ENCODE peak calls at places on chromosomes 16 and 17, in four cellular contexts. B, V, R and A are unnamed samples.

GRCh38 chr17:31494259-31495048 is 103.0 kb downstream of the RAB11FIP4 start:
- DNase-seq in B (no peak), R (no peak), V (peak), A (no peak)

GRCh38 chr16:66189951-66190350 is 176.5 kb upstream of the CDH5 start:
- DNase-seq in B (no peak), V (no peak), R (no peak), A (no peak)

GRCh38 chr17:75288784-75289121 is 480 bp downstream of the SLC25A19 start:
- DNase-seq in V (peak), R (no peak), B (no peak), A (peak)

GRCh38 chr16:56332464-56333079 is 92.8 kb downstream of the AMFR start:
- DNase-seq in B (peak), R (no peak), V (peak), A (no peak)

GRCh38 chr17:34254146-34254545 is 939 bp upstream of the CCL2 start:
- DNase-seq in R (no peak), V (no peak), B (no peak), A (no peak)

GRCh38 chr16:1612320-1613111 is at the start of gene CRAMP1:
- DNase-seq in V (no peak), R (peak), B (no peak), A (no peak)

GRCh38 chr17:17420035-17420434 is 56.8 kb upstream of the MED9 start:
- DNase-seq in B (no peak), V (no peak), R (peak), A (no peak)

GRCh38 chr16:52709286-52709685 is 162.3 kb upstream of the TOX3 start:
- DNase-seq in R (no peak), B (no peak), V (no peak), A (no peak)

GRCh38 chr17:71986886-71987285 is 133.9 kb upstream of the SOX9 start:
- DNase-seq in R (no peak), B (no peak), V (no peak), A (no peak)

GRCh38 chr17:82787081-82787848 is 35.4 kb downstream of the TBCD start:
- DNase-seq in V (no peak), B (no peak), R (peak), A (peak)

GRCh38 chr16:50072730-50073129 is 7.0 kb downstream of the HEATR3 start:
- DNase-seq in R (no peak), B (no peak), V (no peak), A (no peak)

GRCh38 chr17:76094046-76094445 is 9.5 kb downstream of the EXOC7 start:
- DNase-seq in B (no peak), V (no peak), R (peak), A (no peak)

GRCh38 chr16:79380990-79381389 is 219.5 kb downstream of the MAF start:
- DNase-seq in B (no peak), V (no peak), R (no peak), A (no peak)
- H3K4me3 ChIP-seq in B (no peak), V (peak), R (no peak), A (no peak)

DNA sequence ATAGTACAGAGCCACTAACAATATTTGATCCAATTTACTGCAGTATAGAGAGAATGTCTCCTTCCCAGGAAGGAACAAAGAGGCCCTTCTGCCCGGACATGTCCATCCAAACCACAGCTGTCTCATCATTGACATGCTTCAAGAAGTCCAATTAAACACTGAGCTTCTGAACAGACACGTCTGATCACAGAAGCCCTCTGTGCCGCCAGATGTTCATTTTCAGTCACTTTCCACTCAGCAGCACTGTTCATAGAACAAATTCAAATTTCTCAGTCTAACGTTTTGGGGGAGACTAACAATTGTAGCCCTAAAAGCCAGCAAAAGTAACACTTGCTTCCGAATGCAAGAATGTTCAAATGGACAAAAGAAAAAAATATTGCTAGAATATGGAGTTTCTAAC is 15.3 kb downstream of the ZC3H7A start:
- DNase-seq in B (no peak), R (no peak), V (no peak), A (no peak)
- TF ChIP-seq POLR2AphosphoS5 in B (no peak), R (no peak), V (no peak), A (no peak)

DNA sequence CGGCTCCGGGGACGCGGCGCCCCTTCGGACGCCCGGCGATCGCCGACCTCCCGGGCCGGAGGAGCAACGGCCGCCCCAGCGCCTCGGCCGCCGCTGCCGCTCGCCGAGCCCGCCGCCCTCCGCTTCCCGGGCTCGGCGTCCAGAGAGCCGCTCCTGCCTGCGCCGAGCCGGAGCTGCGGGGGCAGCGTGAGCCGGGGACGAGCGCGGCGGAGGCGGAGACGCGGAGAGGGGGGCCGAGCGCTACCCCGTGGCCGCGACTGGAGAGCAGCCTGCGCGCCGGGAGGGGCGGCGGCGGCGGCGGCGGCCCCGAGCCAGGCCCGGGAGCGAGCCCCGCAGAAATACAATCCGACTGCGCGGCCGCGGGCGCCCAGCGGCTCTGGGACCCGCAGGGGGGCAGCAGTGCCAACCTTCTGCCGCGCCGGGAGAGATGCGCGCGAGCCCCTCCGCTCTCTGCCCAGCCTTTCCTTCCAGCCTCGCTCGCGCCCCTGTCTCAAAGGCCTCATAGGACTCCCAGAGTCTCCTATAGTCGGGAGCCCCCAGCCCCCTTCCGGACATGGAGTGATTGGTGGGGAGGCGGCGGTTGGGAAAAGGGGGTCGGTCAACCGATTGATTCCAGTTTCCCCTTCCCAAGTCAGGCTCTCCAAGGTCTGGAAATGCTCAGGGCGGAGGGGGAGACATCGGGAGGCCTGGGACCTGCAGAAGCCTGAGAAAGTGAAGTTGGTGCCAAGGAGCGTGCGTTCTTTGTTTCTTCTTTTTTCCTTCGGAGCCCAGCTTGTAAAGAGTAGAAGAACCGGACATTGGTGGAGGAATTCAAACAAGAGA is 1.0 kb upstream of the SDK2 start:
- DNase-seq in B (no peak), V (peak), R (no peak), A (no peak)
- H3K4me3 ChIP-seq in B (no peak), V (peak), R (no peak), A (peak)

DNA sequence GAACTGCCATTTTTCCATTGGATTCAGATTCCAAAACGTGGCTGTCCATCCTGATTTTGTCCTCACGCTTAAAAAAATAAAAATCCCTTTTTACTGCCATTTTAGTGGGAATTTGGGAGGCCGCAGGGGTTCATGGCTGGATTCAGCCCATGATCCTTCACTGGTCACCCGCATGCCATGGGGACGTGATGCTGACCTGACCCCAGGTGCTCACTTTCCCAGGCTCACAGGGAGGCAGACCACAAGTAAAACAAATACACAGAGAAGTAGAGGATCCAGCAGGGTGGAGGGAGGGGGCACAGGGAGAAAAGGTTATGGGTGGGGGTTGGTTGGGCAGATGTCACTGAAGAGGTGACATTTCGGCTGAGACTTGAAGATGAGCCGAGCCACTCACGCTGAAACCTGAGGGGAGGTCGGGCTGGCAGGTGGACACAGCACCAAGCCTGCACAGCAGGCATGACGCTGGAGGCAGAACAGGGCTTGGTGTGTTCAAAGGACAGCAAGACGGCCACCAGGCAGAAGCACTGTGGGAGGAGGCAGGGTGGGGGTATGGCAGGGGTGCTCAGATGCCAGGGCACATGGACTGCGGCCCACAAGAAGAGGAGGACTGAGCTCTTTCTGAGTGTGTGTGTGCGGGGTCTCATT is 10.7 kb downstream of the COX4I1 start:
- DNase-seq in R (no peak), B (no peak), V (no peak), A (peak)
- TF ChIP-seq POLR2AphosphoS5 in R (no peak), B (no peak), V (no peak), A (no peak)

DNA sequence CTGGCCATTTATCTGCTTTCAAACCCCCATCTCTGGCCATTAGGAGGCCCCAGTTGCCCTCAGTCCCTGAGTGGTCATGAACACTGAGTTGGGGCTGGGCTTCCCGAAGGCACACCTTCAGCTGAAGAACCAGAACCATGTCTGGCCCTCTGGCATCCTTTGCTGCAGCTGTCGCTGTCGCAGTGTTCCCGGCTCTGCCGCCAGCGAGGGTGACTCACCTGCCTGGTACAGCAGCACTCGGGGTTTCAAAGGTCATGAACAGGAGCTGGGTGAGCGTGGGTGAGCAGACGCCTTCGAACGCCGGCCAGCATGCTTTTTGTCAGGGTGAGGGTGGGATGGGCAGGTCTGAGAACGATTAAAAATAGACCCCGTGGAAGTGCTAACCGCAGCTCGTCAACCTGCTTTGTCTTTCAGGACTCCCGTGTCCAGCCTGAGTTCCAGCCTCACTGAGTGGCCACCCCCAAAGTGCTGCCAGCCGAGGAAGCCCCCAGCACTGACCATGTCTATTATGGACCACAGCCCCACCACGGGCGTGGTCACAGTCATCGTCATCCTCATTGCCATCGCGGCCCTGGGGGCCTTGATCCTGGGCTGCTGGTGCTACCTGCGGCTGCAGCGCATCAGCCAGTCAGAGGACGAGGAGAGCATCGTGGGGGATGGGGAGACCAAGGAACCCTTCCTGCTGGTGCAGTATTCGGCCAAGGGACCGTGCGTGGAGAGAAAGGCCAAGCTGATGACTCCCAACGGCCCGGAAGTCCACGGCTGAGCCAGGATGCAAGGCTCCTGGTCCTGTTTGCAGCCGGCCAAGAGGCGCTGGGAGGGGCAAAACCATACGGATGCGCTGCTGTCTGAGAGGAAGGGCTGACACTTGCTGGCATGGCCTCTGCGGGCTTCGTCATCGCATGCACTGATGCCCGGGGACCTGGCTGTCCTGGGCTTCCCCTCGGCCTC is 7.6 kb downstream of the SNN start:
- DNase-seq in V (peak), R (peak), B (peak), A (peak)
- H3K4me3 ChIP-seq in V (no peak), R (no peak), B (no peak), A (no peak)

DNA sequence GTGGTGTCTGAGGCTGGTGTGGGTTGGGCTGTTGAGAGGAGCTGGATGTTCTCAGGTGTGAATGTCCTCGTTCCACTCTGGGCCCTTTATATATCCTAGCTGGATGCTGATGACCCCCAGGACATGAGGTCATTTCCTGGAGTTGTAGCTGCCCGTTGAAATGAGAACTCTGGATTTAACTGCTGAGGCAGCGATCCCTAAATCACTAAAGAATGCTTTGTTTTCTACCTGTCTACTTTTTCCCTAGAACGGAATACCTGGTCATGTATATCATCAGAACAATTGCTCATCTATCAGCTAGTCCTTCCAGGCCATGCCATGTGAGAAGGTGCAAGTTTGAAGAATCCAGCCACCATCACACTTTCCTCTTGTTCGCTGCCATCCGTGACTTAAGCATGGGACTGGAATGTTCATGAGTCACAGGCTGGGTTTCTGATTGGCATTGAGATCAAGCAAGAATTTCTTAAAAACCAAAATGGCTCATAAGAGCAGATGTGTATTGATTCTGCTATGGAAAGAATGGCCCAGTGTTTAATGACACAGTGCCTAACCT is at the start of gene KRTAP2-3:
- DNase-seq in R (no peak), V (no peak), B (peak), A (no peak)
- TF ChIP-seq POLR2AphosphoS5 in R (no peak), V (no peak), B (no peak), A (no peak)

GRCh38 chr17:64387145-64387473 is 3.6 kb downstream of the PECAM1 start:
- DNase-seq in R (no peak), B (no peak), V (no peak), A (no peak)

GRCh38 chr17:64386412-64387144 is 4.1 kb downstream of the PECAM1 start:
- DNase-seq in R (no peak), B (no peak), V (no peak), A (no peak)

GRCh38 chr17:64384253-64385186 is 6.1 kb downstream of the PECAM1 start:
- DNase-seq in B (no peak), R (no peak), V (peak), A (no peak)

GRCh38 chr17:64387545-64388171 is 3.0 kb downstream of the PECAM1 start:
- DNase-seq in R (peak), V (no peak), B (no peak), A (no peak)

DNA sequence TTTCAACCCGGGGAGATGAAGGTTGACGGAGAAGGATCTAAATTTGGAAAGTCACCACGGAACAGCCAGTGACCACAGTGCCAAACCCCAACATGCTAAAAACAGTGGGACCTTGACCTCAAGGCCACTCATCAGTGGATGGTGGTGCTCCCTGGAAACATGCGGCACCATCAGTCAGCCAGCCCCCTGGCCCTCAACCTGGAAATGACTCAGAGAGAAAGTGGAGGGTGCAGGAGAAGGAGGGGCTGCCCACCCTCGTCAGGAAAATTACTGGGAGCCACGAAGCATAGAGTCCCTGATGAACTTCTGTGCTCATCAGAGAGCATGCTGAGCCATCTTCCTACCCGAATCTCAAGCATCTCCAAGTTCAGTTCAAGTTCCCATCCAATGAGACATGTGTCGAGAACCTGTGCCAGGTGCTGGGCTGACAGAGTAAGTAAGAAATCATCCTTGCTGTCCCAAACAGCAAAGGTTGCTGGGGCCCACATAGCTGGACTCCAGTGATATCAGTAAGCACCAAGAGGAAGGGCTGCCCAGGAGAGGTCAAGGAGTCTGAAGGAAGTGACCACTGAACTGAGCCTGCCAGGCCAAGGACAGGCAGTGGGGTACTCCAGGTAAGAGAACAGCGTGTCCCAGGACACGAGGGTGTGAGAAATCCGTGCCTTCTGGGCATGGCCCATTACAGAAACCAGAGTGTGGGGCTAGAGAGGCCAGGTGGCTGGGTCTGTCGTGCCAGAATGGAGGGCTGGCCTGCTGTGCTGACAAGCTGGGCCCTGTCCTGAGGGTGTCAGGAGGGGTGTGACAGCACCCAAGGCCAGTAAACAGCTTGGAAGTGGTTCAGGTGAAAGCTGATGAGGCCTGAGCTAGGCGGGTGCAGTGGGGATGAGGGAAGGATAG is 5.2 kb downstream of the PECAM1 start:
- DNase-seq in R (peak), B (peak), V (no peak), A (no peak)
- H3K4me3 ChIP-seq in R (no peak), B (peak), V (peak), A (no peak)

DNA sequence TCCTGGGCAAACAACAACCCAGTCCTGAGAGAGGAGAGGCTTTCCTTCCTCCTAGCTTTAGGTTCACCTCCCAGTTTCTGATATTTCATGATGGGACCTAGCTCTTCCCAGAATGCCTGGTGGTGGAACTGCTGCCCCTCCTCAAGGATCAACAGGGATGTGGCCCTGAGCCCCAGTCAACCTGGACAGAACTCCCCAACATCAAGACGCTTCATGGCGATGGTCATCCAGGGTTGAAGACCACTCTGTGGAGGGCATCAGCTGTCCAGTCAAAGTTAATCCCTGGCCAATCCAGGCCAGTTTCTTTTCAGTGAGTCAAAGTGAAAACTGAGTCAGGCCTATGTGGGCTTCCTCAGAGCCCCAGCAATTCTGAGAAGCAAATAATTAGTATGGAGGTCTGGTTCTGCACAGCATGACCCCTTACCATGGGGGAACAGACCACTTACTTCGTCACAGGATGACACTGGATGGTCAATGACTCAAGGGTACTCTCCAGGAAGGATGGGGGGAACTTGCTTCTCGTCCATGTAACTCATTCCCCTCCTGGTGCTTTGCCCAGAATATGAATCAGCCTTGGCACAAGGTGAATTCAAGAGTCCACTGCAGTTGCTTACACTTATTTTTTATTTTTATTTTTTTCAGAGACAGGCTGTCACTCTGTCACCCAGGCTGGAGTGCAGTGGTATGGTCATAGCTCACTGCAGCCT is 14.7 kb upstream of the XYLT2 start:
- DNase-seq in V (no peak), R (no peak), B (no peak), A (no peak)
- TF ChIP-seq POLR2AphosphoS5 in V (no peak), R (no peak), B (no peak), A (no peak)

GRCh38 chr16:84726670-84727467 is 27.1 kb downstream of the USP10 start:
- DNase-seq in B (no peak), V (no peak), R (peak), A (no peak)

GRCh38 chr16:84729716-84730320 is 30.0 kb downstream of the USP10 start:
- DNase-seq in B (no peak), R (no peak), V (no peak), A (no peak)

GRCh38 chr16:84728853-84729424 is 29.1 kb downstream of the USP10 start:
- DNase-seq in V (no peak), R (no peak), B (no peak), A (no peak)

GRCh38 chr16:84732674-84733352 is 33.0 kb downstream of the USP10 start:
- DNase-seq in B (no peak), R (no peak), V (no peak), A (no peak)

GRCh38 chr16:84730406-84731106 is 30.8 kb downstream of the USP10 start:
- DNase-seq in V (peak), B (peak), R (peak), A (peak)
- H3K4me3 ChIP-seq in V (no peak), B (peak), R (no peak), A (no peak)